ENCODE peak calls at places on chromosomes 1 and 21, in four cellular contexts. N is SJSA1, E is ELF-1, V is testis. J is an unnamed sample.

GRCh38 chr1:35190784-35191183 is 2.2 kb downstream of the SFPQ start:
- DNase-seq in E (no peak), N (no peak), V (no peak), J (no peak)

GRCh38 chr1:108830119-108831008 is 26.5 kb downstream of the AKNAD1 start:
- DNase-seq in E (peak), N (peak), V (no peak), J (peak)

GRCh38 chr1:93595266-93595665 is 86.4 kb downstream of the BCAR3 start:
- DNase-seq in N (no peak), V (no peak), E (no peak), J (no peak)

GRCh38 chr21:37461494-37461893 is 94.9 kb downstream of the DYRK1A start:
- DNase-seq in E (no peak), N (no peak), V (no peak), J (no peak)

GRCh38 chr1:202189012-202189790 is 4.4 kb upstream of the LGR6 start:
- DNase-seq in E (peak), N (peak), V (peak), J (peak)

GRCh38 chr1:33716976-33717688 is 146.7 kb upstream of the HMGB4 start:
- DNase-seq in N (no peak), V (no peak), E (no peak), J (no peak)

GRCh38 chr1:225554216-225554812 is 98.6 kb downstream of the ENAH start:
- DNase-seq in V (no peak), E (no peak), N (no peak), J (no peak)

GRCh38 chr1:119582801-119583200 is 65.3 kb downstream of the ZNF697 start:
- DNase-seq in E (peak), N (peak), V (peak), J (peak)

GRCh38 chr21:15031790-15032357 is 32.9 kb downstream of the NRIP1 start:
- DNase-seq in E (no peak), N (no peak), V (no peak), J (no peak)

GRCh38 chr1:6757719-6758435 is 27.4 kb upstream of the CAMTA1 start:
- DNase-seq in N (no peak), E (peak), V (no peak), J (no peak)

GRCh38 chr21:27268290-27268689 is 301.4 kb upstream of the ADAMTS5 start:
- DNase-seq in E (no peak), V (no peak), N (no peak), J (no peak)

J was measured in thyroid gland.